ENCODE peak calls at places on chromosomes 4 and X, in nine cellular contexts. R is IMR-90; P is CD8-positive, alpha-beta memory T cell; T is activated CD4-positive, alpha-beta T cell treated with anti-CD3 and anti-CD28 coated beads for 24 hours; L is AG10803; I is T follicular helper cell; N is brain microvascular endothelial cell; K is effector CD4-positive, alpha-beta T cell; X is non-pigmented ciliary epithelial cell. A is an unnamed sample.
A peak's percentile ranks its signal among the peaks of the same experiment; 100 is the strongest.

GRCh38 chr4:40427138-40427537 is 92.0 kb downstream of the CHRNA9 start:
- DNase-seq in R (no peak), P (no peak), T (no peak), L (no peak), I (no peak), N (no peak), K (no peak), X (no peak), A (no peak)

GRCh38 chr4:87543835-87544461 is 14.8 kb upstream of the SPARCL1 start:
- DNase-seq in R (peak; percentile 52), P (no peak), T (no peak), L (peak; percentile 58), I (no peak), N (peak; percentile 59), K (no peak), X (no peak), A (peak; percentile 47)

GRCh38 chr4:173746424-173746823 is 216.4 kb upstream of the HAND2 start:
- DNase-seq in R (no peak), P (no peak), T (no peak), L (no peak), I (no peak), N (no peak), K (no peak), X (no peak), A (no peak)

GRCh38 chrX:137166591-137166990 is 132.8 kb upstream of the GPR101 start:
- DNase-seq in R (no peak), P (no peak), T (peak; percentile 12), L (no peak), I (no peak), N (no peak), K (no peak), X (no peak), A (no peak)

GRCh38 chr4:112058433-112058832 is 86.8 kb upstream of the FAM241A start:
- DNase-seq in R (peak; percentile 14), P (no peak), T (no peak), L (peak; percentile 62), I (no peak), N (no peak), K (no peak), X (peak; percentile 42), A (peak; percentile 26)

GRCh38 chr4:1208970-1209704 is 36.8 kb upstream of the SPON2 start:
- DNase-seq in R (peak; percentile 33), P (peak; percentile 42), T (no peak), L (no peak), I (no peak), N (no peak), K (no peak), X (no peak), A (peak; percentile 15)

GRCh38 chr4:12912896-12913418 is 571.2 kb downstream of the RAB28 start:
- DNase-seq in R (no peak), P (no peak), T (no peak), L (no peak), I (no peak), N (no peak), K (no peak), X (no peak), A (no peak)

GRCh38 chrX:57821703-57822375 is 88.4 kb downstream of the ZXDA start:
- DNase-seq in R (peak; percentile 55), P (peak; percentile 42), T (no peak), L (peak; percentile 57), I (peak; percentile 21), N (peak; percentile 31), K (peak; percentile 22), X (no peak), A (peak; percentile 3)

GRCh38 chr4:118814054-118814453 is 21.9 kb downstream of the SEC24D start:
- DNase-seq in R (no peak), P (no peak), T (no peak), L (no peak), I (no peak), N (no peak), K (no peak), X (no peak), A (no peak)

GRCh38 chrX:99795495-99795894 is 614.6 kb downstream of the PCDH19 start:
- DNase-seq in R (no peak), P (no peak), T (no peak), L (no peak), I (no peak), N (no peak), K (no peak), X (no peak), A (no peak)

GRCh38 chr4:6468376-6468775 is 4.0 kb downstream of the PPP2R2C start:
- DNase-seq in R (no peak), P (no peak), T (no peak), L (no peak), I (no peak), N (no peak), K (no peak), X (no peak), A (no peak)

GRCh38 chrX:106874075-106874474 is 29.1 kb downstream of the RIPPLY1 start:
- DNase-seq in R (peak; percentile 42), P (no peak), T (no peak), L (peak; percentile 24), I (no peak), N (no peak), K (no peak), X (no peak), A (peak; percentile 65)

GRCh38 chr4:93157984-93158383 is 670.6 kb upstream of the ATOH1 start:
- DNase-seq in R (peak; percentile 1), P (no peak), T (no peak), L (no peak), I (no peak), N (no peak), K (no peak), X (no peak), A (no peak)

GRCh38 chrX:120015145-120016067 is 62.1 kb downstream of the RHOXF2B start:
- DNase-seq in R (no peak), P (no peak), T (no peak), L (no peak), I (no peak), N (no peak), K (no peak), X (no peak), A (peak; percentile 13)

GRCh38 chr4:175470141-175470540 is 341.9 kb downstream of the GPM6A start:
- DNase-seq in R (peak; percentile 15), P (no peak), T (no peak), L (peak; percentile 38), I (no peak), N (peak; percentile 55), K (no peak), X (peak; percentile 36), A (peak; percentile 62)

GRCh38 chrX:50971390-50971789 is 60.9 kb downstream of the BMP15 start:
- DNase-seq in R (no peak), P (no peak), T (no peak), L (peak; percentile 5), I (no peak), N (no peak), K (no peak), X (no peak), A (no peak)

GRCh38 chr4:151031831-151032605 is 16.9 kb upstream of the LRBA start:
- DNase-seq in R (peak; percentile 71), P (no peak), T (no peak), L (peak; percentile 38), I (no peak), N (peak; percentile 41), K (no peak), X (no peak), A (peak; percentile 75)

GRCh38 chr4:2696423-2696822 is 59.7 kb downstream of the TNIP2 start:
- DNase-seq in R (no peak), P (no peak), T (no peak), L (no peak), I (no peak), N (no peak), K (no peak), X (no peak), A (no peak)

GRCh38 chrX:87813566-87813965 is 296.0 kb downstream of the KLHL4 start:
- DNase-seq in R (no peak), P (no peak), T (no peak), L (no peak), I (no peak), N (no peak), K (no peak), X (no peak), A (peak; percentile 64)

GRCh38 chr4:8707045-8707781 is 114.6 kb downstream of the CPZ start:
- DNase-seq in R (no peak), P (no peak), T (no peak), L (no peak), I (no peak), N (no peak), K (no peak), X (no peak), A (no peak)

GRCh38 chrX:29308726-29309125 is 721.5 kb downstream of the IL1RAPL1 start:
- DNase-seq in R (no peak), P (no peak), T (no peak), L (no peak), I (no peak), N (no peak), K (no peak), X (no peak), A (no peak)

GRCh38 chr4:176584031-176584430 is 208.7 kb downstream of the VEGFC start:
- DNase-seq in R (peak; percentile 20), P (no peak), T (no peak), L (peak; percentile 52), I (no peak), N (peak; percentile 16), K (no peak), X (peak; percentile 19), A (no peak)

GRCh38 chr4:105683038-105683437 is 25.5 kb downstream of the INTS12 start:
- DNase-seq in R (no peak), P (no peak), T (no peak), L (no peak), I (no peak), N (no peak), K (no peak), X (no peak), A (peak; percentile 36)

GRCh38 chrX:40103565-40104323 is 6.0 kb upstream of the BCOR start:
- DNase-seq in R (no peak), P (no peak), T (no peak), L (no peak), I (no peak), N (no peak), K (no peak), X (no peak), A (no peak)